ENCODE peak calls at places on chromosomes 16 and 17, in six cellular contexts. N, D, H, L, A and J are unnamed samples.

GRCh38 chr17:37081287-37081686 is 132.5 kb downstream of the AATF start:
- DNase-seq in N (no peak), D (no peak), H (no peak), L (peak), A (no peak), J (no peak)

GRCh38 chr17:45749831-45750335 is 34.2 kb upstream of the CRHR1 start:
- DNase-seq in N (no peak), D (no peak), H (no peak), L (no peak), A (no peak), J (no peak)

GRCh38 chr17:22463110-22463850 is 771.0 kb downstream of the KCNJ18 start:
- DNase-seq in N (no peak), D (no peak), H (no peak), L (no peak), A (no peak), J (no peak)

GRCh38 chr16:56625140-56625942 is at the start of gene MT1E:
- DNase-seq in N (peak), D (no peak), H (no peak), L (no peak), A (peak), J (no peak)

GRCh38 chr17:77802811-77803220 is 155.7 kb upstream of the TNRC6C start:
- DNase-seq in N (no peak), D (no peak), H (peak), L (no peak), A (no peak), J (no peak)

GRCh38 chr17:33012522-33013033 is 20.9 kb downstream of the SPACA3 start:
- DNase-seq in N (no peak), D (peak), H (peak), L (peak), A (no peak), J (peak)

GRCh38 chr17:49588726-49589555 is 13.3 kb downstream of the NXPH3 start:
- DNase-seq in N (no peak), D (peak), H (no peak), L (no peak), A (no peak), J (no peak)

GRCh38 chr17:42212382-42212781 is 18.1 kb upstream of the GHDC start:
- DNase-seq in N (no peak), D (no peak), H (peak), L (no peak), A (no peak), J (no peak)